ENCODE peak calls at places on chromosomes 5 and 9, in six cellular contexts. One of them, this sample, is unnamed.
A peak's percentile ranks its signal among the peaks of the same experiment; 100 is the strongest.

GRCh38 chr5:127976991-127977717 is 106.4 kb upstream of the SLC12A2 start:
- DNase-seq in lower lobe of right lung: no peak
- DNase-seq in tibial artery: no peak
- DNase-seq in SK-N-SH: no peak
- DNase-seq in GM23248: no peak
- DNase-seq in kidney epithelial cell: no peak
- DNase-seq in this sample: no peak

GRCh38 chr5:42800748-42801330 is 10.9 kb downstream of the SELENOP start:
- DNase-seq in lower lobe of right lung: no peak
- DNase-seq in tibial artery: no peak
- DNase-seq in SK-N-SH: no peak
- DNase-seq in GM23248: no peak
- DNase-seq in kidney epithelial cell: no peak
- DNase-seq in this sample: no peak

GRCh38 chr9:78049484-78049883 is 17.9 kb upstream of the GNAQ start:
- DNase-seq in lower lobe of right lung: no peak
- DNase-seq in tibial artery: no peak
- DNase-seq in SK-N-SH: no peak
- DNase-seq in GM23248: no peak
- DNase-seq in kidney epithelial cell: no peak
- DNase-seq in this sample: no peak

GRCh38 chr9:110502842-110503241 is 76.7 kb downstream of the SVEP1 start:
- DNase-seq in lower lobe of right lung: no peak
- DNase-seq in tibial artery: no peak
- DNase-seq in SK-N-SH: no peak
- DNase-seq in GM23248: no peak
- DNase-seq in kidney epithelial cell: no peak
- DNase-seq in this sample: no peak

GRCh38 chr5:153618307-153618706 is 127.8 kb downstream of the GRIA1 start:
- DNase-seq in lower lobe of right lung: no peak
- DNase-seq in tibial artery: no peak
- DNase-seq in SK-N-SH: no peak
- DNase-seq in GM23248: no peak
- DNase-seq in kidney epithelial cell: no peak
- DNase-seq in this sample: no peak

GRCh38 chr5:109485030-109485429 is 75.3 kb upstream of the PJA2 start:
- DNase-seq in lower lobe of right lung: peak; percentile 71
- DNase-seq in tibial artery: peak; percentile 67
- DNase-seq in SK-N-SH: peak; percentile 27
- DNase-seq in GM23248: peak; percentile 11
- DNase-seq in kidney epithelial cell: no peak
- DNase-seq in this sample: no peak

GRCh38 chr9:86282979-86283535 is 719 bp upstream of the ISCA1 start:
- DNase-seq in lower lobe of right lung: no peak
- DNase-seq in tibial artery: no peak
- DNase-seq in SK-N-SH: no peak
- DNase-seq in GM23248: peak; percentile 94
- DNase-seq in kidney epithelial cell: peak; percentile 75
- DNase-seq in this sample: peak; percentile 66

GRCh38 chr5:23007226-23007625 is 154.1 kb upstream of the CDH12 start:
- DNase-seq in lower lobe of right lung: no peak
- DNase-seq in tibial artery: no peak
- DNase-seq in SK-N-SH: no peak
- DNase-seq in GM23248: no peak
- DNase-seq in kidney epithelial cell: peak; percentile 1
- DNase-seq in this sample: no peak

GRCh38 chr5:39948867-39949468 is 524.2 kb upstream of the DAB2 start:
- DNase-seq in lower lobe of right lung: no peak
- DNase-seq in tibial artery: peak; percentile 52
- DNase-seq in SK-N-SH: peak; percentile 30
- DNase-seq in GM23248: peak; percentile 76
- DNase-seq in kidney epithelial cell: peak; percentile 28
- DNase-seq in this sample: peak; percentile 22

GRCh38 chr5:122182491-122182921 is 53.2 kb downstream of the ZNF474 start:
- DNase-seq in lower lobe of right lung: no peak
- DNase-seq in tibial artery: peak; percentile 61
- DNase-seq in SK-N-SH: no peak
- DNase-seq in GM23248: peak; percentile 92
- DNase-seq in kidney epithelial cell: peak; percentile 63
- DNase-seq in this sample: no peak

DNA sequence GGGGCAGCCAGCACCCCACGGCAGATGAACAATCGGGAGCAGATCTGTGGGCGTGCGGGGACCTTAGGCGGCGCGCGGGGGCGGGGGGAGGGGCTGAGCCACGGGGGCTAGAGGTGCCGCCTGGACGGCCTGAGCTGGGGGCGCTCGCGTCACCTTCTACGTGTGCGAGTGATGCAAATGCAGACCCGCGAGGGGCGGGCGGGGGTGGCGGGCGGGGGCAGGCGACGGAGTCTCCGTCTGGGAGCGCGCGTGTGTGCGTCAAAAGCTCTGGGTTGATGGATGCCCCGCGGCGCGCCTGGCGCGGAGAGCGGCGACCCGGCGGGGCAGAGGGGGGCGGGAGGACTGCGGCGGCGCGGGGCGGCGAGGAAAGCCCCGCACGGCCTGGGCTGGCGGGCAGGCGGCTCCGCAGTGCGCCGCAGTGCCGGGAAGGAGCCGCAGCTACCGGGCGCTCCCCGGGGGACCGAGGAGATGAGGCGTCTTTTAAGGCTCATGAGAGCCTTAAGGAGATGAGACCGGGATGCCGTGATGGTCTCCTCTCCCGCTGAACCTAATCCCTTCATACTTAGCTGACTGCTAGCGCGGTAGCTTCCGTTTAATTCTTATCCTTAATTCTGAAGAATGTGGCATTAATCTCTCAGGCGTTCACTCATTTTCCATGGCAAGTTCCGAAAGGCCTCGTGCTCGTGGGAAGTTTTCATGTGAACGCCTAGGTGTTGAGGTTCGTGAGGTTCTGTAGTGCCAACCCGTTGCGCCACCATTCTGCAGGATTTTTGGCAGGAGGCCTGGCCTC is 1.5 kb downstream of the SV2C start:
- DNase-seq in lower lobe of right lung: no peak
- DNase-seq in tibial artery: no peak
- DNase-seq in SK-N-SH: peak; percentile 92
- DNase-seq in GM23248: peak; percentile 19
- DNase-seq in kidney epithelial cell: no peak
- DNase-seq in this sample: no peak
- H3K4me3 ChIP-seq in lower lobe of right lung: peak overlapping the region; percentile 34
- H3K4me3 ChIP-seq in tibial artery: no peak overlapping the region
- H3K4me3 ChIP-seq in SK-N-SH: peak overlapping the region; percentile 55
- H3K4me3 ChIP-seq in GM23248: no peak overlapping the region
- H3K4me3 ChIP-seq in kidney epithelial cell: no peak overlapping the region
- H3K4me3 ChIP-seq in this sample: no peak overlapping the region

DNA sequence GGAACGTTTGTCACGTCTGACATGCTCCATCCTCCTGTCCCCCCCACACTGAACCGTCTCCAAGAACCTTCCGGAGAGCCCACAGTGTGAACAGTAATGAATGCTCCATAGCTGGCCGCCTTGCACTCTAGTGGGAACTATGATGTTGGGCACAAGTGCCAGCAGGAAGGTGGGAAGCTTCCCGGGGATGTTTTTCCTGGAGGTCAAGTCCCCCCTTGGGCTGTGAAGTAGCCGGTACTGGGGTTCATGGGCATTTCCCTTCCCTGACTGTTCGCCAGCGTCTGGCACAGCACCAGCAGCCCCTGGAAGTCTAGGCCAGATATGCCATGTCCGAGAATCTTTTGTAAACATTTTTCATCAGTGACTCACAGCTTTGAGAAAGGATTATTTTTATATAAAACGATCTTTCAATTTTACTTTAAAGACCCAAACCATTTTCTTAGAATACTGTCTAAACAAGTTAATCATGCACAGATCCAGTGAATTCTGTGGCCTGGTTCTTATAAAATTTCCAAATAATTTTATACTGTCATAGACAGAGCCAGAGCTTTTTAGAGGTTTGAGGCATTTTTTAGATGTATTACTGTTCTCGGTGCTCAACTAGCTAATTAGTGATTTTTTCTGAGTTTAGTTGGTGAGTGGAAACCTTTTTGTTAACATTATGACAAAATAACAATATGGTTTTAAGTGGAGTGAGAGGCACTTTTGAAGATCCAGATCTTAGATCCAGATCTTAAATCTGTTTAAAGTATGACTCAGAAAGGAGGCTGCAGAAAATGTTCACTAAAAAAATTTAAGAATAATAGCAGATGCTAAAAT is 11.6 kb downstream of the ABL1 start:
- DNase-seq in lower lobe of right lung: no peak
- DNase-seq in tibial artery: peak; percentile 46
- DNase-seq in SK-N-SH: peak; percentile 60
- DNase-seq in GM23248: peak; percentile 79
- DNase-seq in kidney epithelial cell: no peak
- DNase-seq in this sample: no peak
- H3K4me3 ChIP-seq in lower lobe of right lung: peak overlapping the region; percentile 20
- H3K4me3 ChIP-seq in tibial artery: peak overlapping the region; percentile 32
- H3K4me3 ChIP-seq in SK-N-SH: peak overlapping the region; percentile 23
- H3K4me3 ChIP-seq in GM23248: peak overlapping the region; percentile 61
- H3K4me3 ChIP-seq in kidney epithelial cell: no peak overlapping the region
- H3K4me3 ChIP-seq in this sample: peak overlapping the region; percentile 27

GRCh38 chr9:35790385-35791291 is 753 bp upstream of the NPR2 start:
- DNase-seq in lower lobe of right lung: peak; percentile 63
- DNase-seq in tibial artery: peak; percentile 82
- DNase-seq in SK-N-SH: peak; percentile 92
- DNase-seq in GM23248: peak; percentile 91
- DNase-seq in kidney epithelial cell: peak; percentile 42
- DNase-seq in this sample: no peak

GRCh38 chr9:35791321-35791921 is at the start of gene NPR2:
- DNase-seq in lower lobe of right lung: no peak
- DNase-seq in tibial artery: peak; percentile 35
- DNase-seq in SK-N-SH: peak; percentile 71
- DNase-seq in GM23248: peak; percentile 70
- DNase-seq in kidney epithelial cell: no peak
- DNase-seq in this sample: no peak

GRCh38 chr9:35792826-35793225 is 1.4 kb downstream of the NPR2 start:
- DNase-seq in lower lobe of right lung: no peak
- DNase-seq in tibial artery: no peak
- DNase-seq in SK-N-SH: no peak
- DNase-seq in GM23248: no peak
- DNase-seq in kidney epithelial cell: no peak
- DNase-seq in this sample: no peak

GRCh38 chr9:35793461-35793860 is 2.1 kb downstream of the NPR2 start:
- DNase-seq in lower lobe of right lung: no peak
- DNase-seq in tibial artery: no peak
- DNase-seq in SK-N-SH: peak; percentile 82
- DNase-seq in GM23248: peak; percentile 28
- DNase-seq in kidney epithelial cell: no peak
- DNase-seq in this sample: no peak

DNA sequence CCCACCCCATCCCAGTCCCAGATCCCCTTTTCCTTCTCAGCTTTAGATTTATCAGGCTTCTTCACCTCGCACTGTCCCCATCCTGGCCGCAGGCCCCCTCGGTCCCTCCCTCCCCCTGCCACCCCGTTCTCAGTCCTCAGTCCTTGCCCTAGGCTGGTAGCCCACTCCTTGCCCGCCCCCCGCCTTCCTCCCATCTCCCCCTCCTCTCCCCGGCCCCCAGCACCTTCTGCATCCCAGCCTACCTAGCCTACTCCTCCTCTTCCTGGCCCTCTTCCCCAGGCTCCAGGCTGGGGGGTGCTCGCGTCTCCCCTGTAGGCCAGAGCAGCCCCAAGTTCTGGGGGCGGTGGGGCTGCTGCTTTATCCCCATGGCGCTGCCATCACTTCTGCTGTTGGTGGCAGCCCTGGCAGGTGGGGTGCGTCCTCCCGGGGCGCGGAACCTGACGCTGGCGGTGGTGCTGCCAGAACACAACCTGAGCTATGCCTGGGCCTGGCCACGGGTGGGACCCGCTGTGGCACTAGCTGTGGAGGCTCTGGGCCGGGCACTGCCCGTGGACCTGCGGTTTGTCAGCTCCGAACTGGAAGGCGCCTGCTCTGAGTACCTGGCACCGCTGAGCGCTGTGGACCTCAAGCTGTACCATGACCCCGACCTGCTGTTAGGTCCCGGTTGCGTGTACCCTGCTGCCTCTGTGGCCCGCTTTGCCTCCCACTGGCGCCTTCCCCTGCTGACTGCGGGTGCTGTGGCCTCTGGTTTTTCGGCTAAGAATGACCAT is 838 bp downstream of the NPR2 start:
- DNase-seq in lower lobe of right lung: no peak
- DNase-seq in tibial artery: no peak
- DNase-seq in SK-N-SH: no peak
- DNase-seq in GM23248: peak; percentile 28
- DNase-seq in kidney epithelial cell: no peak
- DNase-seq in this sample: no peak
- H3K4me3 ChIP-seq in lower lobe of right lung: peak overlapping the region; percentile 58
- H3K4me3 ChIP-seq in tibial artery: peak overlapping the region; percentile 61
- H3K4me3 ChIP-seq in SK-N-SH: no peak overlapping the region
- H3K4me3 ChIP-seq in GM23248: peak overlapping the region; percentile 68
- H3K4me3 ChIP-seq in kidney epithelial cell: peak overlapping the region; percentile 49
- H3K4me3 ChIP-seq in this sample: peak overlapping the region; percentile 60

DNA sequence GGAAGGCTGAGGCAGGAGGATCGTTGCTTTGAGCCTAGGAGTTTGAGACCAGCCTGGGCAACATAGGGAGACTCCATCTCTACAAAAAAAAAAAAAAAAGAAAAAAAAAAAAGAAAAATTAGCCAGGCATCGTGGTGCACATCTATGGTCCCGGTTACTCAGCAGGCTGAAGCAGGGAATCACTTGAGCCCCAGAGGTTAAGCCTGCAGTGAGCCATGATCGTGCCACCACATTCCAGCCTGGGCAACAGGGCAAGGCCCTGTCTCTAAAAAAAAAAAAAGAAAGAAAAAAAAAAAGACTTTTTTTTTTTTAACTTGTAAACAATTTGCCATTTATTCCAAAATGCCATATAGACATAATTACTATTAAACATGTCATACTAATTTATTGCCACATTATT is 64.5 kb downstream of the SERINC5 start:
- DNase-seq in lower lobe of right lung: no peak
- DNase-seq in tibial artery: no peak
- DNase-seq in SK-N-SH: no peak
- DNase-seq in GM23248: no peak
- DNase-seq in kidney epithelial cell: no peak
- DNase-seq in this sample: no peak
- H3K4me3 ChIP-seq in lower lobe of right lung: no peak overlapping the region
- H3K4me3 ChIP-seq in tibial artery: no peak overlapping the region
- H3K4me3 ChIP-seq in SK-N-SH: no peak overlapping the region
- H3K4me3 ChIP-seq in GM23248: no peak overlapping the region
- H3K4me3 ChIP-seq in kidney epithelial cell: no peak overlapping the region
- H3K4me3 ChIP-seq in this sample: no peak overlapping the region